ENCODE peak calls at places on chromosomes 11 and 22, in six cellular contexts. One of them, this sample, is unnamed.

GRCh38 chr22:32375678-32376450 is 18.2 kb downstream of the RFPL3 start:
- DNase-seq in lung: no peak
- DNase-seq in PC-3: no peak
- DNase-seq in amniotic stem cell: no peak
- DNase-seq in cardiac fibroblast: no peak
- DNase-seq in amygdala: no peak
- DNase-seq in this sample: no peak

GRCh38 chr22:27796829-27797792 is 4.4 kb downstream of the MN1 start:
- DNase-seq in lung: no peak
- DNase-seq in PC-3: no peak
- DNase-seq in amygdala: no peak
- DNase-seq in cardiac fibroblast: no peak
- DNase-seq in amniotic stem cell: no peak
- DNase-seq in this sample: no peak

GRCh38 chr22:36257948-36258674 is 5.2 kb downstream of the APOL1 start:
- DNase-seq in lung: no peak
- DNase-seq in amniotic stem cell: no peak
- DNase-seq in PC-3: no peak
- DNase-seq in cardiac fibroblast: no peak
- DNase-seq in amygdala: no peak
- DNase-seq in this sample: no peak

GRCh38 chr22:19063581-19064353 is 58.4 kb downstream of the DGCR2 start:
- DNase-seq in amniotic stem cell: no peak
- DNase-seq in lung: no peak
- DNase-seq in amygdala: no peak
- DNase-seq in PC-3: no peak
- DNase-seq in cardiac fibroblast: no peak
- DNase-seq in this sample: no peak

GRCh38 chr11:117009905-117010605 is 88.2 kb downstream of the SIK3 start:
- DNase-seq in amniotic stem cell: no peak
- DNase-seq in amygdala: no peak
- DNase-seq in lung: no peak
- DNase-seq in PC-3: no peak
- DNase-seq in cardiac fibroblast: peak; percentile 30
- DNase-seq in this sample: no peak

GRCh38 chr11:58616594-58616993 is 5.9 kb upstream of the CNTF start:
- DNase-seq in amygdala: no peak
- DNase-seq in amniotic stem cell: peak; percentile 34
- DNase-seq in lung: no peak
- DNase-seq in cardiac fibroblast: peak; percentile 93
- DNase-seq in PC-3: peak; percentile 96
- DNase-seq in this sample: peak; percentile 92

GRCh38 chr22:43313497-43314474 is 29.4 kb downstream of the SCUBE1 start:
- DNase-seq in PC-3: no peak
- DNase-seq in lung: no peak
- DNase-seq in amniotic stem cell: no peak
- DNase-seq in cardiac fibroblast: peak; percentile 25
- DNase-seq in amygdala: no peak
- DNase-seq in this sample: no peak

GRCh38 chr22:43230983-43231723 is 44.2 kb upstream of the TTLL12 start:
- DNase-seq in amygdala: no peak
- DNase-seq in lung: peak; percentile 63
- DNase-seq in PC-3: peak; percentile 76
- DNase-seq in cardiac fibroblast: peak; percentile 47
- DNase-seq in amniotic stem cell: no peak
- DNase-seq in this sample: peak; percentile 34

GRCh38 chr11:34040571-34040970 is 11.0 kb upstream of the CAPRIN1 start:
- DNase-seq in amniotic stem cell: no peak
- DNase-seq in amygdala: no peak
- DNase-seq in PC-3: no peak
- DNase-seq in cardiac fibroblast: no peak
- DNase-seq in lung: no peak
- DNase-seq in this sample: no peak

GRCh38 chr11:68581439-68581838 is 102.9 kb upstream of the GAL start:
- DNase-seq in lung: peak; percentile 76
- DNase-seq in amygdala: no peak
- DNase-seq in cardiac fibroblast: no peak
- DNase-seq in PC-3: no peak
- DNase-seq in amniotic stem cell: no peak
- DNase-seq in this sample: peak; percentile 2

GRCh38 chr11:43736502-43737193 is 56.1 kb downstream of the HSD17B12 start:
- DNase-seq in amniotic stem cell: peak; percentile 16
- DNase-seq in amygdala: no peak
- DNase-seq in lung: no peak
- DNase-seq in cardiac fibroblast: peak; percentile 64
- DNase-seq in PC-3: peak; percentile 49
- DNase-seq in this sample: no peak